ENCODE peak calls at places on chromosomes 1 and 21, in four cellular contexts. U, X, H and R are unnamed samples.
A peak's percentile ranks its signal among the peaks of the same experiment; 100 is the strongest.

GRCh38 chr1:222910699-222911098 is 95.9 kb downstream of the DISP1 start:
- DNase-seq in H (no peak), X (no peak), U (no peak), R (no peak)

GRCh38 chr1:173042806-173043205 is 7.9 kb downstream of the TNFSF18 start:
- DNase-seq in X (no peak), U (no peak), H (no peak), R (no peak)

GRCh38 chr1:162993866-162994265 is 75.3 kb upstream of the RGS4 start:
- DNase-seq in X (no peak), U (no peak), H (no peak), R (no peak)

GRCh38 chr21:36699026-36699545 is at the start of gene SIM2:
- DNase-seq in U (no peak), H (no peak), X (peak; percentile 83), R (no peak)

GRCh38 chr21:41812679-41813078 is 45.8 kb upstream of the RIPK4 start:
- DNase-seq in H (no peak), U (no peak), X (no peak), R (no peak)

GRCh38 chr1:221795400-221795799 is 53.5 kb upstream of the DUSP10 start:
- DNase-seq in U (no peak), X (no peak), H (no peak), R (no peak)

GRCh38 chr1:15696956-15697521 is 12.9 kb downstream of the PLEKHM2 start:
- DNase-seq in H (peak; percentile 44), X (no peak), U (no peak), R (no peak)

GRCh38 chr1:93579891-93580290 is 101.7 kb downstream of the BCAR3 start:
- DNase-seq in U (no peak), X (peak; percentile 80), H (peak; percentile 57), R (no peak)

GRCh38 chr1:228118040-228118439 is 8.9 kb upstream of the MRPL55 start:
- DNase-seq in U (no peak), H (no peak), X (no peak), R (no peak)
- H3K9me3 ChIP-seq in U (peaks cover 9% of the 10 kb centered on the region), H (no peaks in the 10 kb centered on the region), X (peaks cover 14% of the 10 kb centered on the region), R (no peaks in the 10 kb centered on the region)

DNA sequence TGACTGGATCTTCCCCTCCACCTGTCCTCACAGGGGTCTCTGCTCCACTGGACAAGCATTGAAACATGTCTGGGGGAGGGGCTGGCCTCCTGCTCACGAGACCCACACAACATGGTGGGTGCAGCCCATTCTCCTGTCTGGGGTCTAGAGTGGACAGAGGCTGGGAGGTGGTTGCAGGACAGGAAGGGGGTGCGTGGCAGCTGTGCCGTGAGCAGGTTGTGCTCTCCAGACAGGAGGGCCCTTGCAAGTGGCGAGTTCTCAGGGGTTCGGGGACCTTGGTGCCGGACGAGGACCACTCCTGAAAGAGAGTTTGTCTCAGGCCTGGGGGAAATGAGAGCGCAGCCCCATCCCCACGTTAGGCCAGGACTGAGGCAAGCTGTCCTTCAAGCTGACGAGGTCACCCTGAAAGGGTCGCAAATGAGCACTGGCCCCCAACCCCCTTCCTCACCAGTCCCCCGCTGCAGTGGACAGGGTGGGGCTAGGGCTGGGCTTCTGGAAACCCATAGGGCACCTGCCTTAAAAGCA is 21.2 kb upstream of the TTC34 start:
- DNase-seq in U (no peak), H (no peak), X (no peak), R (no peak)
- H3K9me3 ChIP-seq in U (no peaks in the 10 kb centered on the region), H (no peaks in the 10 kb centered on the region), X (no peaks in the 10 kb centered on the region), R (no peaks in the 10 kb centered on the region)

DNA sequence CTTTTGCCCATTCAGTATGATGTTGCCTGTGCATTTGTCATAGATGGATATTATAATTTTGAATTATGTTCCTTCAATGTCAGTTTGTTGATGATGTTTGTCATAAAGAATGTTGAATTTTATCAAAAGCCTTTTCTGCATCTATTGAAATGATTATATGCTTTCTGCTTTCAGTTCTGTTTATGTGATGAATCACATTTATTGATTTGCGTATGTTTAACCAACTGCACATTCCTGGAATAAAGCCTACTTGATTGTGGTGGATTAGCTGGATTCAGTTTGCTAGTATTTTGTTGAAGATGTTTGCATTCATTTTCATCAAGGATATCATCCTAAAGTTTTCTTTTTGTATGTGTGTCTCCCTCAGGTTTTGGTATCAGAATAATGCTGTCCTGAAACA is 5.7 kb upstream of the OR2M4 start:
- DNase-seq in U (no peak), X (no peak), H (no peak), R (no peak)
- H3K9me3 ChIP-seq in U (no peaks in the 10 kb centered on the region), X (peaks cover 12% of the 10 kb centered on the region), H (no peaks in the 10 kb centered on the region), R (no peaks in the 10 kb centered on the region)

DNA sequence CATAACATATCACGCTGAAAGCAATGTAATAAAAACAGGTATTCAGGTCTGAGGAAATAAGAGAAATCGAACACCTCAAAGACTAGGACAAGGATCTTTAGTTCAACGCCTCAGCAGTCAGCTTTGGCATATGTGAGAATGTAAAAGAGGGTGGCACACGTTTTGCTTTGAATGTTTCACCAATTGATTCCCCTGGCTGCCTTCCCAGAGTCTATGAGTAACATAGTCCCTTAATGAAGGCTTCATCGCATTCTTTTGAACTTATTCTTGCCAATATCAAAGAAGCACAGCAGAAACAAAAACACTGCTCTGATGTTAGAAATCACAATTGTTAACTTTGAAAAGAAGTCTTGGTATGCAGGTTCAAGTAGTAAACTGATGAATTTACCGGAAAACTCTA is 764.8 kb downstream of the ADGRL2 start:
- DNase-seq in U (peak; percentile 15), X (peak; percentile 71), H (no peak), R (no peak)
- H3K9me3 ChIP-seq in U (peaks cover 3% of the 10 kb centered on the region), X (no peaks in the 10 kb centered on the region), H (no peaks in the 10 kb centered on the region), R (peaks cover 3% of the 10 kb centered on the region)

DNA sequence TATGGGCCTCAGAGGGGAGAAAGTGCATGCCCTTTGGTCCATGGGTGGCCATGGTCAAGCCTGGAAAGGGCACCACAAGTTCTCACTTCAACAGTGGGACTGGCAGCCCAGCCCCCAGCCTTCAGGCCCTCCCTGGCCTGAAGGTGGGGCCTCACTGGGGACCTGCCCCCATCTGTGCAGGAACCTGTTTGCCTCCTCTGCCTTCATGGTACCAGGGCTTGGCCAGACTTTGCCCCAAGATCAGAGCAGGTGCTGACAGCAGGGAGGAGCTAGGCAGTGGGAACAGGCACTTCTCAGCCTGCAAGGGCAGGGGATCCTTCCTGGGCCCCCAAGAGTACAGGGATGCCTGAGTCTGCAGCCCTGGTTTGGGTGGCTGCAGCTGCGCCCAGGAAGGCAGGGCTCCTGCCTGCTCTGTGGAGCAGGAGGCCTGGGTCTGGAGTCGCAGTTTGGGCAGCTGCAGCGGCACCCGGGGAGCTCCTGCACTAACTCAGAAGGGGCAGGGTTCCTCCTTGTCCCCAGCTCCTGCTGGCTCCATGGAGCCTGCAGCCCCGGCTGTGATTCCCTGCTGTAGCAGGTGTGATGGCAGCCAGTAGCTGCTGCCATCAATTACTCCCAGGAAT is 460.1 kb upstream of the NCAM2 start:
- DNase-seq in U (no peak), H (no peak), X (no peak), R (no peak)
- H3K9me3 ChIP-seq in U (no peaks in the 10 kb centered on the region), H (no peaks in the 10 kb centered on the region), X (no peaks in the 10 kb centered on the region), R (no peaks in the 10 kb centered on the region)

DNA sequence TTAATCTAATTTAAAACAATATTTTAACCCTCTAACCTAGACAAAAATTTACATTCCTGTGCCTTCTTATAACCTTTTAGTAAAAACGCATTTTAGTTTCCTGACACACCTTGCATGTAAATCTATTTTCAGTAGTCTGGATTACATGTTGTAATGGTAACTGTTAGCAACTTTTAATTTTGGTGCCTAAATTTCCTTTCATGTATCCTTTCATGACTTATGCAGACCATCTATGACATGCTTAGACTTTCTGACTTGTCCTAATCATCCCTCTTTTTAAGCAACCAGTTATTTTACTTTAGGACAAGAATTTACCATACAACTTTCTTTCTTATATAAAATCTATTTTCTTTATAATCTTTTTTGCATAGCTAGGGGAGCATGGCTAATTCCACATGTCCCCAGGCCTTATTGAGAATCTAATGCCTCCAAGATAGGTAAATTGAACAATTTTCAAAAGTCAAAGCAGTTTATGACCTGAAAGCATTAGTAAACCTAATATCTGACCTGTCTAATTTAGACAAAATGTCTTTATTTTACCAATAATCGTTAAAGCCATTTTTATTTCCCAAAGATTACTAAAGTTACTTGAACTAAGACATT is 57.5 kb upstream of the IL12RB2 start:
- DNase-seq in H (no peak), X (no peak), U (no peak), R (no peak)
- H3K9me3 ChIP-seq in H (peaks cover 13% of the 10 kb centered on the region), X (peaks cover 24% of the 10 kb centered on the region), U (peaks cover 12% of the 10 kb centered on the region), R (no peaks in the 10 kb centered on the region)

GRCh38 chr1:165863346-165863745 is 35.9 kb downstream of the UCK2 start:
- DNase-seq in U (no peak), H (no peak), X (no peak), R (no peak)
- H3K9me3 ChIP-seq in U (no peaks in the 10 kb centered on the region), H (no peaks in the 10 kb centered on the region), X (no peaks in the 10 kb centered on the region), R (no peaks in the 10 kb centered on the region)